ENCODE peak calls at places on chromosomes 1 and 21, in seven cellular contexts. C, T, N, Y, Z, M and J are unnamed samples.

GRCh38 chr21:42219606-42220137 is 732 bp downstream of the ABCG1 start:
- DNase-seq in C (no peak), T (no peak), N (no peak), Y (no peak), Z (no peak), M (peak), J (no peak)

GRCh38 chr1:45018599-45019230 is 6.7 kb downstream of the UROD start:
- DNase-seq in C (peak), T (no peak), N (peak), Y (peak), Z (no peak), M (peak), J (peak)

GRCh38 chr1:29684141-29684540 is 447.8 kb downstream of the PTPRU start:
- DNase-seq in C (no peak), T (no peak), N (no peak), Y (no peak), Z (no peak), M (no peak), J (no peak)

GRCh38 chr1:108826081-108826635 is 30.7 kb downstream of the AKNAD1 start:
- DNase-seq in C (no peak), T (no peak), N (no peak), Y (no peak), Z (no peak), M (peak), J (no peak)

GRCh38 chr1:6445062-6445763 is 20.6 kb downstream of the ESPN start:
- DNase-seq in C (no peak), T (no peak), N (no peak), Y (no peak), Z (no peak), M (peak), J (peak)

GRCh38 chr1:217106231-217106630 is 383.0 kb upstream of the ESRRG start:
- DNase-seq in C (no peak), T (no peak), N (peak), Y (no peak), Z (no peak), M (no peak), J (peak)

GRCh38 chr1:119279441-119280415 is 88.9 kb upstream of the HAO2 start:
- DNase-seq in C (no peak), T (no peak), N (peak), Y (no peak), Z (no peak), M (peak), J (peak)

GRCh38 chr1:73839922-73840321 is 358.1 kb downstream of the LRRIQ3 start:
- DNase-seq in C (no peak), T (no peak), N (peak), Y (no peak), Z (no peak), M (peak), J (peak)

GRCh38 chr1:14842361-14842760 is 243.9 kb downstream of the KAZN start:
- DNase-seq in C (no peak), T (no peak), N (no peak), Y (no peak), Z (no peak), M (no peak), J (peak)

GRCh38 chr21:33769057-33769456 is 126.8 kb downstream of the ITSN1 start:
- DNase-seq in C (no peak), T (no peak), N (no peak), Y (no peak), Z (no peak), M (no peak), J (no peak)

GRCh38 chr21:26798856-26799751 is 46.1 kb downstream of the ADAMTS1 start:
- DNase-seq in C (no peak), T (no peak), N (peak), Y (no peak), Z (no peak), M (no peak), J (peak)

GRCh38 chr1:152811671-152812070 is at the start of gene LCE1B:
- DNase-seq in C (no peak), T (no peak), N (no peak), Y (no peak), Z (no peak), M (no peak), J (no peak)

GRCh38 chr21:14598065-14598464 is 52.0 kb upstream of the SAMSN1 start:
- DNase-seq in C (no peak), T (no peak), N (no peak), Y (no peak), Z (no peak), M (no peak), J (no peak)

GRCh38 chr1:8970870-8971337 is 25.2 kb downstream of the CA6 start:
- DNase-seq in C (no peak), T (no peak), N (no peak), Y (no peak), Z (no peak), M (no peak), J (no peak)

GRCh38 chr1:225995919-225996864 is 3.0 kb downstream of the SDE2 start:
- DNase-seq in C (no peak), T (no peak), N (no peak), Y (no peak), Z (no peak), M (no peak), J (no peak)

GRCh38 chr1:32448773-32449456 is 16.0 kb upstream of the ZBTB8B start:
- DNase-seq in C (no peak), T (no peak), N (no peak), Y (no peak), Z (no peak), M (peak), J (peak)

GRCh38 chr1:235018161-235018560 is 110.5 kb downstream of the TOMM20 start:
- DNase-seq in C (no peak), T (no peak), N (peak), Y (no peak), Z (no peak), M (peak), J (peak)

GRCh38 chr1:109723351-109723750 is 11.3 kb downstream of the GSTM5 start:
- DNase-seq in C (no peak), T (no peak), N (no peak), Y (no peak), Z (no peak), M (peak), J (no peak)

GRCh38 chr21:22791986-22792560 is 1793.9 kb downstream of the NCAM2 start:
- DNase-seq in C (no peak), T (no peak), N (peak), Y (peak), Z (no peak), M (peak), J (peak)

GRCh38 chr1:211174375-211174774 is 40.4 kb upstream of the KCNH1 start:
- DNase-seq in C (no peak), T (no peak), N (peak), Y (no peak), Z (no peak), M (no peak), J (peak)

GRCh38 chr1:225767591-225768540 is 9.8 kb upstream of the SRP9 start:
- DNase-seq in C (no peak), T (no peak), N (peak), Y (peak), Z (peak), M (peak), J (no peak)

GRCh38 chr1:3327936-3328590 is 126.4 kb upstream of the ARHGEF16 start:
- DNase-seq in C (no peak), T (no peak), N (no peak), Y (no peak), Z (no peak), M (no peak), J (no peak)

GRCh38 chr21:15446193-15446592 is 283.6 kb upstream of the USP25 start:
- DNase-seq in C (no peak), T (no peak), N (no peak), Y (no peak), Z (peak), M (no peak), J (no peak)

GRCh38 chr1:202010042-202011015 is at the start of gene ELF3:
- DNase-seq in C (no peak), T (no peak), N (peak), Y (peak), Z (no peak), M (no peak), J (peak)